ENCODE peak calls at places on chromosomes 7 and 10, in eight cellular contexts. W is cardiac muscle cell, E is lower lobe of right lung, I is left ventricle myocardium inferior, B is heart left ventricle, N is vagina, H is PC-3, R is HCT116. A is an unnamed sample.

GRCh38 chr7:131021460-131021859 is 287.5 kb upstream of the KLF14 start:
- DNase-seq in W (no peak), E (no peak), I (no peak), B (no peak), N (no peak), H (no peak), R (no peak), A (no peak)

GRCh38 chr10:79264942-79265341 is 82.3 kb upstream of the PPIF start:
- DNase-seq in W (no peak), E (no peak), I (peak; percentile 63), B (no peak), N (no peak), H (peak; percentile 100), R (no peak), A (no peak)

GRCh38 chr10:7577206-7577978 is 89.4 kb downstream of the ITIH5 start:
- DNase-seq in W (peak; percentile 8), E (no peak), I (no peak), B (no peak), N (no peak), H (no peak), R (no peak), A (no peak)

GRCh38 chr7:151520419-151521229 is 929 bp upstream of the RHEB start:
- DNase-seq in W (peak; percentile 21), E (peak; percentile 79), I (peak; percentile 49), B (peak; percentile 84), N (no peak), H (peak; percentile 17), R (no peak), A (peak; percentile 68)

GRCh38 chr7:99794585-99795502 is 10.9 kb upstream of the CYP3A4 start:
- DNase-seq in W (peak; percentile 4), E (no peak), I (no peak), B (no peak), N (no peak), H (no peak), R (no peak), A (no peak)

GRCh38 chr7:50427518-50427917 is 22.6 kb downstream of the FIGNL1 start:
- DNase-seq in W (no peak), E (no peak), I (no peak), B (no peak), N (no peak), H (no peak), R (no peak), A (no peak)

GRCh38 chr7:157411580-157411979 is 74.8 kb downstream of the DNAJB6 start:
- DNase-seq in W (no peak), E (peak; percentile 41), I (peak; percentile 9), B (no peak), N (no peak), H (peak; percentile 81), R (no peak), A (no peak)

GRCh38 chr7:67566101-67566500 is 569.5 kb downstream of the TYW1 start:
- DNase-seq in W (no peak), E (no peak), I (no peak), B (no peak), N (no peak), H (no peak), R (no peak), A (no peak)

GRCh38 chr7:96670338-96671289 is 39.0 kb downstream of the SEM1 start:
- DNase-seq in W (no peak), E (no peak), I (no peak), B (no peak), N (no peak), H (no peak), R (no peak), A (no peak)

GRCh38 chr7:28455486-28455885 is 43.2 kb downstream of the CREB5 start:
- DNase-seq in W (no peak), E (no peak), I (no peak), B (no peak), N (no peak), H (no peak), R (no peak), A (no peak)

GRCh38 chr10:34996843-34997242 is 93.3 kb downstream of the CUL2 start:
- DNase-seq in W (peak; percentile 66), E (peak; percentile 83), I (no peak), B (peak; percentile 67), N (no peak), H (no peak), R (no peak), A (peak; percentile 78)

GRCh38 chr10:34995925-34996324 is 94.2 kb downstream of the CUL2 start:
- DNase-seq in W (no peak), E (no peak), I (no peak), B (no peak), N (no peak), H (no peak), R (no peak), A (no peak)

GRCh38 chr10:34999532-34999931 is 90.6 kb downstream of the CUL2 start:
- DNase-seq in W (no peak), E (no peak), I (no peak), B (no peak), N (no peak), H (no peak), R (no peak), A (no peak)

GRCh38 chr10:35000936-35001335 is 89.2 kb downstream of the CUL2 start:
- DNase-seq in W (peak; percentile 57), E (no peak), I (no peak), B (no peak), N (no peak), H (no peak), R (no peak), A (no peak)

DNA sequence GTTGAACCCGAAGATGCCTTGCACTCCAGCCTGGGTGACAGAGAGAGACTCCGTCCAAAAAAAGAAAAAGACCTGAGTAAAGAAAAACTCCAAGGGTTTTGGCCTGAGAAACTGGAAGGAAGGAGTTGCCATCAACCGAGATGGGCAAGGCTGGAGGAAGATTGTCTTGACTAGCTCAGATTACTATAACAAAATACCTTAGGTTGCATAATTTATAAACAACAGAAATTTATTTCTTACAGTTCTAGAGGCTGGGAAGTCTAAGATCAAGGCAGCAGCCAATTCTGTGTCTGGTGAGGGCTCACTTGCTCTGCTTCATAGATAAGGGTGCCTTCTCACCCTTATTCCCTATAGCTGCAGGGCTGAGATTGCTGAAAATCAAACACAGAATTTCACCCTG is 91.2 kb downstream of the CUL2 start:
- DNase-seq in W (no peak), E (no peak), I (no peak), B (no peak), N (no peak), H (no peak), R (no peak), A (no peak)
- H3K27ac ChIP-seq in W (no peak overlapping the region), E (no peak overlapping the region), I (no peak overlapping the region), B (no peak overlapping the region), N (no peak overlapping the region), H (no peak overlapping the region), R (no peak overlapping the region), A (no peak overlapping the region)

DNA sequence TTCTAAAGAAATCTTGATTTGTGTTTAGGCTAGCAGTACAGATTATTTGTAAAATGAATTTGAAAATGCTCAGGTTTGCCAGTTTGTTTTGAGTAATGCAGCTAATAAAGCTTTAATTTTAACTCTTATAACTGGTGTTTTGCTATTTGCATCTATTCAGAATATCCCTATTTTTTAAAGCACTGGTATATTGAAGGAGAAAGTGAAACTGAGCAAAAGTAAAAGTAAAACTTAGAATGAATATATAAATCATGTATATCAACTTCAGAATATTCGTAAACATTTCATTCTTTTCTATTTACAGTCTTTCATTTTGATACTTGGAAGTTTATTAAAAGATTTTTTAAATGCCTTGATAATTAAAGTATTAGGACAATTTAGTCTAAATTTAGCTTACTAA is 26.2 kb downstream of the TASOR2 start:
- DNase-seq in W (no peak), E (no peak), I (no peak), B (no peak), N (no peak), H (no peak), R (no peak), A (no peak)
- H3K4me3 ChIP-seq in W (no peak overlapping the region), E (peak overlapping the region; percentile 41), I (peak overlapping the region; percentile 48), B (no peak overlapping the region), N (peak overlapping the region; percentile 7), H (no peak overlapping the region), R (no peak overlapping the region), A (no peak overlapping the region)

GRCh38 chr10:72315611-72316385 is 38.9 kb downstream of the DNAJB12 start:
- DNase-seq in W (peak; percentile 92), E (no peak), I (no peak), B (peak; percentile 60), N (no peak), H (peak; percentile 82), R (no peak), A (peak; percentile 62)

GRCh38 chr10:72316386-72316700 is 38.4 kb downstream of the DNAJB12 start:
- DNase-seq in W (no peak), E (no peak), I (no peak), B (peak; percentile 40), N (no peak), H (no peak), R (no peak), A (no peak)

GRCh38 chr10:72318383-72319262 is 36.1 kb downstream of the DNAJB12 start:
- DNase-seq in W (no peak), E (no peak), I (no peak), B (no peak), N (no peak), H (peak; percentile 22), R (no peak), A (no peak)

GRCh38 chr10:72315054-72315453 is 39.7 kb downstream of the DNAJB12 start:
- DNase-seq in W (no peak), E (no peak), I (no peak), B (peak; percentile 60), N (no peak), H (no peak), R (no peak), A (no peak)

DNA sequence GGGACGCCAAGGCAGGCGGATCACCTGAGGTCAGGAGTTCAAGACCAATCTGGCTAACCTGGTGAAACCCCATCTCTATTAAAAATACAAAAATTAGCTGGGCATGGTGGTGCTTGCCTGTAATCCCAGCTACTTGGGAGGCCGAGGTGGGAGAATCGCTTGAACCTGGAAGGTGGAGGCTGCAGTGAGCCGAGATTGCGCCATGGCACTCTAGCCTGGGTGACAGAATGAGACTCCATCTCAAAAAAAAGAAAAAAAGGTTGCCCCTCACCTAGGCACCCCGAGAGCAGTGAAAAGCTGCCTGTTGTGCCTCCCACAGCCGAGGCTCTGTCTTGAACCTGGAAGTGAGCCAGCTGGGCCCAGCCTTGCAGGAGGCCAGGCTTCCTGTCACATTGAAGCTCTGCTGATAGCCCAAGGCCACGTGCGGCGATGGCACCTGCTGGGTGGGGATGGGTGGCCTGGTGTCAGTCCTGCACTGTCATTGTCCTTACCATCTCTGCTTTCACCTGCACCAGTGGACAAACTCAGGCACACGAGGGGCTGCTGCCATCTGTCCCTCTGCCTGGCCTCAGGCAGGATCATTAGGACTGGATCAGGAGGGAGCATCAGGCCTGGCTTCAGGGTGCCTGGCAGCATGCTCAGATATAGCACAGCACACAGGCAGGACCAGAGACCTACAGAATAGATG is 37.8 kb downstream of the DNAJB12 start:
- DNase-seq in W (no peak), E (peak; percentile 80), I (peak; percentile 73), B (peak; percentile 88), N (no peak), H (no peak), R (no peak), A (peak; percentile 80)
- H3K4me1 ChIP-seq in W (peaks cover 30% of the 10 kb centered on the region), E (peaks cover 74% of the 10 kb centered on the region), I (peaks cover 74% of the 10 kb centered on the region), B (peaks cover 49% of the 10 kb centered on the region), N (peaks cover 72% of the 10 kb centered on the region), H (peaks cover 55% of the 10 kb centered on the region), R (peaks cover 52% of the 10 kb centered on the region), A (peaks cover 32% of the 10 kb centered on the region)

DNA sequence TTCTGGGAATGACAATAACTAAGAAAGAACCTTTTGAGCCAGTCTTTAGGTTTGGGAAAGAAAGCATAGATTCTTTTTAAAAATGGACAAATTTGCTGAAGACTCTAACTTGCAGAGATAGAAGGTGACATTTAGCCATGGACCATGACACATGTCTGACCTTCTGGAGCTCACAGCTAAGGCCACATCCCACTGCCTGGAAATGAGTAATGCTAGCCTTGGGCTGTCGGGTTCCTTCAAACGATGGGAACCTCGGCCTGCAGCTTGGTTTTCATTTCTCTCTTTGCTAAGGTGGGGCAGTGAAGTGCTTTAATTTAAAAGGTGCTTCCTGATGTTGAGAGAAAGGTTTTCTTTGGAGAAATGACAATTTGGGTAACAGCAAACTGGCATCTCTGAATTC is 223.2 kb downstream of the FANK1 start:
- DNase-seq in W (no peak), E (no peak), I (no peak), B (no peak), N (no peak), H (peak; percentile 72), R (no peak), A (no peak)
- H3K27ac ChIP-seq in W (no peak overlapping the region), E (no peak overlapping the region), I (no peak overlapping the region), B (no peak overlapping the region), N (no peak overlapping the region), H (peak overlapping the region; percentile 92), R (no peak overlapping the region), A (no peak overlapping the region)